ENCODE peak calls at places on chromosome 1, in nine cellular contexts. Q is gastrocnemius medialis, P is OCI-LY7, L is left lung, Y is psoas muscle, R is dorsolateral prefrontal cortex, I is GM20000, U is tibial artery, G is AG09309. N is an unnamed sample.

GRCh38 chr1:169750041-169750440 is 16.2 kb upstream of the SELE start:
- DNase-seq in Q (no peak), P (no peak), L (no peak), Y (no peak), R (no peak), I (no peak), U (no peak), G (no peak), N (no peak)

GRCh38 chr1:27332536-27333281 is 9.1 kb upstream of the SYTL1 start:
- DNase-seq in Q (no peak), P (peak), L (peak), Y (peak), R (peak), I (peak), U (no peak), G (no peak), N (peak)

GRCh38 chr1:47871799-47872353 is 125.3 kb downstream of the TRABD2B start:
- DNase-seq in Q (no peak), P (no peak), L (no peak), Y (no peak), R (no peak), I (no peak), U (no peak), G (no peak), N (no peak)

GRCh38 chr1:240599299-240599698 is 12.7 kb downstream of the GREM2 start:
- DNase-seq in Q (no peak), P (no peak), L (no peak), Y (no peak), R (no peak), I (no peak), U (no peak), G (no peak), N (no peak)

GRCh38 chr1:88681223-88681622 is 2.9 kb upstream of the PKN2 start:
- DNase-seq in Q (no peak), P (no peak), L (no peak), Y (no peak), R (no peak), I (no peak), U (no peak), G (no peak), N (no peak)

GRCh38 chr1:102897537-102897936 is 210.8 kb downstream of the COL11A1 start:
- DNase-seq in Q (no peak), P (no peak), L (no peak), Y (no peak), R (no peak), I (no peak), U (no peak), G (peak), N (no peak)

GRCh38 chr1:227959325-227959860 is 11.7 kb upstream of the WNT9A start:
- DNase-seq in Q (no peak), P (no peak), L (peak), Y (no peak), R (no peak), I (no peak), U (no peak), G (no peak), N (no peak)

GRCh38 chr1:12475947-12476346 is 142.1 kb downstream of the DHRS3 start:
- DNase-seq in Q (peak), P (no peak), L (no peak), Y (no peak), R (no peak), I (no peak), U (peak), G (no peak), N (no peak)

GRCh38 chr1:183553769-183554168 is 36.5 kb downstream of the NCF2 start:
- DNase-seq in Q (no peak), P (no peak), L (no peak), Y (no peak), R (no peak), I (no peak), U (no peak), G (no peak), N (no peak)

DNA sequence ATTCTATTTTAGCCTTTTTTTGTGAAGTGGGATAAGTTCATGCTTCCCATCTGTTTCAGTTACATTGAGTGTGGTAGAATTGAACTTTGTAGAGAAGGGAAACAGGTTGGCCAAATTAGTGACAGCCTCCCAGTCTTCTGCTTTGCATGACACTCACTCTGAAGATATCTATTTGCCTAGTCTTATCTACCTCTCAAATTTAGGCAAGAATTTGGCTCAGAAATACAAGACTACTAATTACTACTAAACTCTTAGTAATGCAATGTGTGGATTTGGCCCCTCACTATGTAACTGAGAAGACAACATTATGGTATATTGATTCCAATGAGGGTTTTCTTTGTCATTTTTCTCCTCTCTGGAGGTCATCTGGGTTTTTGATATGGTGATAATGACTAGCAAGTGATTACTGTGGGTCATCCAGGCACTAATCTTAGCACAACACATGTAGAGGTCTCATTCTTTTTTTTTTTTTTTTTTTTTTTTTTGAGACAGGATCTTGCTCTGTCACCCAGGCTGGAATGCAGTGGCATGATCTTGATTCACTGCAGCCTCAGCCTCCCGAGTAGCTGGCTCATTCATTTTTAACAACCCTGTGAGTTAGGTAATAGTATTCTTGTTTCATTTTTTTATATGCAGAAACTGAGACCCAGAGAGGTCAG is 6.3 kb downstream of the FAM20B start:
- DNase-seq in Q (peak), P (no peak), L (no peak), Y (no peak), R (no peak), I (no peak), U (no peak), G (no peak), N (no peak)
- TF ChIP-seq CTCF in Q (no peak), P (no peak), L (no peak), Y (no peak), R (no peak), I (no peak), U (no peak), G (no peak), N (no peak)

GRCh38 chr1:226687476-226687875 is 51.6 kb downstream of the ITPKB start:
- DNase-seq in Q (no peak), P (peak), L (no peak), Y (no peak), R (no peak), I (no peak), U (no peak), G (no peak), N (peak)
- TF ChIP-seq CTCF in Q (peak), P (peak), L (no peak), Y (peak), R (peak), I (no peak), U (no peak), G (no peak), N (peak)

GRCh38 chr1:153352523-153352922 is 3.9 kb upstream of the PGLYRP4 start:
- DNase-seq in Q (peak), P (peak), L (peak), Y (peak), R (peak), I (peak), U (peak), G (peak), N (peak)

GRCh38 chr1:153354515-153355193 is 3.0 kb upstream of the S100A9 start:
- DNase-seq in Q (no peak), P (no peak), L (no peak), Y (no peak), R (no peak), I (no peak), U (no peak), G (no peak), N (no peak)

GRCh38 chr1:153356392-153357075 is 1.1 kb upstream of the S100A9 start:
- DNase-seq in Q (no peak), P (no peak), L (no peak), Y (no peak), R (no peak), I (no peak), U (no peak), G (no peak), N (no peak)

GRCh38 chr1:153355445-153356071 is 2.1 kb upstream of the S100A9 start:
- DNase-seq in Q (peak), P (peak), L (peak), Y (peak), R (no peak), I (peak), U (peak), G (peak), N (no peak)

DNA sequence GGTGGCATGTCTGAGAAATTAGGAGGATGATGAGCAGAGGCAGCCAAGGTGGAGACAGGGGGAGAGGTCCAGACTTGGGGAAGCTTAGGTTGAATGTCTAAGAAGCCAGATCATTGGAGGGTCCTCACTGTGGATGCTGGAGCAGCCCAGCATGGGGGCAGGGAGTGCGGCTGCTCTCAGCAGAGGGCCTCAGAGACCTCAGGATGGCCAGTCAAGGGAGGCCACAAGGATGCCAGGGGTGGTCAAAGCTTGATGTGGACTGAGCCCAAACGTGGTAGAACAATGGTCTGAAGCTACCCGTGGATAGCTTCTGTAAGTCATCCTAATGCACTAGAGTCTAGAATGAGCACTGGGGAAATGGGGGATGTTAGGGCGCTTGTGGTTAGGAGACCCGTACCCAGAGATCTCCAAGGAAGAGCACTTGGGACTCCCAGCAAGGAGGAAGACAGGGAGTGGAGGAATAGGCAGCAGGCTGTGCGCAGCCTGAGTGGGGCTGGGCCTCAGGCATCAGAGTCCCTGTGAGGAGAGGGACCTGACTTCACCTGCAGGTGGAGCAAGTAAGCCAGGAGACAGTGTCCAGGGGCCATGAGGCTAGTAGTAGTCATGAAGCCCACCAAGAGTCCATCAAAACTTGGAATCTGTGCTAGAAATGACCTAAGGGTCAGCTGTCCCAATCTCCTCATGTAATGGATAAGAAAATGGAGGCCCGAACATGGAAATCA is 4.3 kb upstream of the S100A9 start:
- DNase-seq in Q (no peak), P (peak), L (no peak), Y (no peak), R (no peak), I (peak), U (no peak), G (no peak), N (no peak)
- TF ChIP-seq CTCF in Q (no peak), P (peak), L (peak), Y (peak), R (peak), I (peak), U (no peak), G (peak), N (no peak)

GRCh38 chr1:20483833-20484525 is 2.0 kb downstream of the CAMK2N1 start:
- DNase-seq in Q (no peak), P (no peak), L (peak), Y (peak), R (peak), I (peak), U (no peak), G (no peak), N (no peak)
- TF ChIP-seq CTCF in Q (no peak), P (peak), L (no peak), Y (no peak), R (peak), I (no peak), U (no peak), G (no peak), N (no peak)

GRCh38 chr1:225996946-225997545 is 2.1 kb downstream of the SDE2 start:
- DNase-seq in Q (no peak), P (peak), L (no peak), Y (no peak), R (no peak), I (no peak), U (no peak), G (no peak), N (no peak)

GRCh38 chr1:225999912-226000337 is 782 bp upstream of the SDE2 start:
- DNase-seq in Q (no peak), P (peak), L (no peak), Y (no peak), R (no peak), I (peak), U (no peak), G (no peak), N (no peak)

GRCh38 chr1:226001088-226001487 is 1.9 kb upstream of the SDE2 start:
- DNase-seq in Q (no peak), P (no peak), L (no peak), Y (no peak), R (no peak), I (no peak), U (no peak), G (no peak), N (no peak)

GRCh38 chr1:225998560-225999226 is 450 bp downstream of the SDE2 start:
- DNase-seq in Q (no peak), P (no peak), L (no peak), Y (no peak), R (no peak), I (no peak), U (no peak), G (no peak), N (no peak)

GRCh38 chr1:225999227-225999911 is at the start of gene SDE2:
- DNase-seq in Q (peak), P (peak), L (peak), Y (peak), R (peak), I (peak), U (peak), G (peak), N (peak)
- TF ChIP-seq CTCF in Q (no peak), P (no peak), L (no peak), Y (no peak), R (peak), I (no peak), U (peak), G (no peak), N (no peak)

GRCh38 chr1:238955934-238956333 is 430.4 kb upstream of the CHRM3 start:
- DNase-seq in Q (no peak), P (no peak), L (no peak), Y (no peak), R (no peak), I (no peak), U (no peak), G (no peak), N (no peak)

GRCh38 chr1:238954865-238955264 is 431.5 kb upstream of the CHRM3 start:
- DNase-seq in Q (no peak), P (no peak), L (no peak), Y (no peak), R (no peak), I (no peak), U (no peak), G (no peak), N (no peak)

GRCh38 chr1:238951809-238952208 is 434.6 kb upstream of the CHRM3 start:
- DNase-seq in Q (no peak), P (no peak), L (no peak), Y (no peak), R (no peak), I (no peak), U (no peak), G (peak), N (no peak)

GRCh38 chr1:238950786-238951185 is 435.6 kb upstream of the CHRM3 start:
- DNase-seq in Q (no peak), P (no peak), L (no peak), Y (no peak), R (no peak), I (no peak), U (no peak), G (no peak), N (no peak)

GRCh38 chr1:238953448-238953847 is 432.9 kb upstream of the CHRM3 start:
- DNase-seq in Q (no peak), P (no peak), L (no peak), Y (no peak), R (no peak), I (no peak), U (no peak), G (no peak), N (no peak)
- TF ChIP-seq CTCF in Q (no peak), P (no peak), L (no peak), Y (no peak), R (no peak), I (no peak), U (no peak), G (peak), N (no peak)

DNA sequence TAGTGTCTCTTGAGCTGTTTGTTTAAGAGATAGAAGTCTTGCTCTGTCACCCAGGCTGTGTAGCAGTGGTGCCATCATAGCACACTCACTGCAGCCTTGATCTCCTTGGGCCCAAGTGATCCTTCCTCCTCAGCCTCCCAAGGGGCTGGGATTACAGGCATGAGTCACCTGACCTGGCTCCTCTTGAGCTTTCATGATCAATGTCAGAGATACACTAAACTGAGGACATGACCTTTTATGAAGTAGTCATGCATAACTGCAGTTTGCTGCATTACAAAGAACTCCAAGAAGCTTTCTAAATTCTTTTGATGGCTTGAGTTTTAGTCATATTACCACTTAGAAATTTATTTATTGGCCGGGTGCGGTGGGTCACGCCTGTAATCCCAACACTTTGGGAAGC is 77.7 kb downstream of the CC2D1B start:
- DNase-seq in Q (no peak), P (no peak), L (no peak), Y (no peak), R (no peak), I (no peak), U (no peak), G (no peak), N (no peak)
- TF ChIP-seq CTCF in Q (no peak), P (no peak), L (no peak), Y (no peak), R (no peak), I (no peak), U (no peak), G (no peak), N (no peak)

N was measured in natural killer cell.